ENCODE peak calls at places on chromosomes 6 and 20, in seven cellular contexts. E is amygdala; L is ACHN; V is stimulated activated CD4-positive, alpha-beta T cell treated with anti-CD3 and anti-CD28 coated beads, Interleukin-1b, Interleukin-23, amount 100 ng/mL, for 4 hours; Y is NCI-H748 treated with DMSO at 0.1 percent for 48 hours; J is activated CD4-positive, alpha-beta memory T cell treated with anti-CD3 and anti-CD28 coated beads for 36 hours; H is activated CD8-positive, alpha-beta memory T cell treated with anti-CD3 and anti-CD28 coated beads for 48 hours. S is an unnamed sample.

GRCh38 chr20:64145458-64146300 is 18.6 kb upstream of the MYT1 start:
- DNase-seq in V (no peak), J (peak; percentile 42), E (no peak), Y (no peak), H (no peak), L (no peak), S (no peak)

GRCh38 chr6:41073968-41074691 is 1.4 kb downstream of the NFYA start:
- DNase-seq in L (peak; percentile 22), J (no peak), Y (peak; percentile 51), H (no peak), V (no peak), E (no peak), S (no peak)

GRCh38 chr20:16904751-16905150 is 156.6 kb downstream of the OTOR start:
- DNase-seq in L (no peak), E (no peak), V (no peak), H (no peak), J (no peak), Y (no peak), S (no peak)

GRCh38 chr6:36033935-36034334 is 6.3 kb downstream of the MAPK14 start:
- DNase-seq in Y (no peak), E (no peak), H (no peak), L (no peak), J (peak; percentile 62), V (peak; percentile 20), S (no peak)

GRCh38 chr6:115441671-115442070 is 619.0 kb downstream of the FRK start:
- DNase-seq in H (no peak), V (no peak), L (no peak), Y (no peak), J (no peak), E (no peak), S (no peak)

GRCh38 chr6:163529605-163530004 is 115.1 kb downstream of the QKI start:
- DNase-seq in H (no peak), V (no peak), E (no peak), J (no peak), Y (no peak), L (peak; percentile 86), S (no peak)

GRCh38 chr6:142916881-142917280 is 28.1 kb downstream of the HIVEP2 start:
- DNase-seq in H (no peak), J (no peak), V (no peak), Y (no peak), E (no peak), L (no peak), S (no peak)

GRCh38 chr6:128519132-128519930 is 1.1 kb downstream of the PTPRK start:
- DNase-seq in V (peak; percentile 10), Y (peak; percentile 66), J (peak; percentile 36), L (peak; percentile 70), H (peak; percentile 5), E (peak; percentile 27), S (peak; percentile 74)

GRCh38 chr6:134358320-134358719 is 40.4 kb upstream of the SGK1 start:
- DNase-seq in L (no peak), Y (no peak), J (no peak), V (no peak), H (no peak), E (no peak), S (no peak)

GRCh38 chr6:143592335-143592734 is 80.8 kb upstream of the FUCA2 start:
- DNase-seq in L (peak; percentile 24), Y (no peak), J (no peak), H (no peak), E (no peak), V (no peak), S (peak; percentile 24)

GRCh38 chr20:10848810-10849370 is 175.1 kb upstream of the JAG1 start:
- DNase-seq in J (no peak), E (no peak), H (no peak), Y (no peak), L (peak; percentile 74), V (no peak), S (no peak)

GRCh38 chr6:138673317-138674014 is 100.1 kb upstream of the CCDC28A start:
- DNase-seq in Y (no peak), L (no peak), J (no peak), V (no peak), H (no peak), E (no peak), S (no peak)

GRCh38 chr6:45698046-45698445 is 317.6 kb downstream of the CLIC5 start:
- DNase-seq in V (no peak), J (no peak), E (no peak), L (no peak), H (no peak), Y (no peak), S (no peak)

GRCh38 chr6:108635505-108636226 is 74.9 kb downstream of the FOXO3 start:
- DNase-seq in V (no peak), Y (no peak), L (no peak), J (peak; percentile 64), H (no peak), E (no peak), S (no peak)

GRCh38 chr6:137962725-137963124 is 95.7 kb downstream of the TNFAIP3 start:
- DNase-seq in H (no peak), V (no peak), J (no peak), L (no peak), E (no peak), Y (no peak), S (no peak)

GRCh38 chr6:42340516-42340915 is 111.2 kb downstream of the TRERF1 start:
- DNase-seq in E (no peak), Y (no peak), J (peak; percentile 64), L (no peak), H (no peak), V (no peak), S (no peak)

GRCh38 chr6:3898270-3898994 is 49.3 kb downstream of the FAM50B start:
- DNase-seq in H (no peak), L (no peak), V (no peak), J (no peak), E (no peak), Y (no peak), S (no peak)

GRCh38 chr6:33761922-33762629 is 15.4 kb upstream of the IP6K3 start:
- DNase-seq in V (peak; percentile 23), E (no peak), H (no peak), L (peak; percentile 48), Y (peak; percentile 25), J (peak; percentile 69), S (peak; percentile 87)

GRCh38 chr6:152846825-152847224 is 96.2 kb downstream of the VIP start:
- DNase-seq in V (no peak), L (no peak), E (no peak), J (no peak), Y (no peak), H (no peak), S (no peak)

GRCh38 chr20:62296724-62297448 is 5.9 kb upstream of the ADRM1 start:
- DNase-seq in J (no peak), L (no peak), V (no peak), H (no peak), Y (no peak), E (no peak), S (no peak)

GRCh38 chr6:141110486-141110885 is 1022.2 kb upstream of the GJE1 start:
- DNase-seq in L (no peak), J (no peak), H (no peak), E (no peak), Y (no peak), V (no peak), S (no peak)

GRCh38 chr6:107443066-107443903 is 16.1 kb downstream of the PDSS2 start:
- DNase-seq in E (no peak), J (no peak), Y (no peak), L (no peak), V (no peak), H (no peak), S (no peak)

GRCh38 chr6:110689275-110689935 is 125.9 kb downstream of the CDK19 start:
- DNase-seq in E (no peak), H (no peak), J (no peak), Y (peak; percentile 12), L (no peak), V (no peak), S (no peak)

GRCh38 chr6:88867841-88868558 is 95.4 kb downstream of the RNGTT start:
- DNase-seq in V (no peak), H (no peak), Y (no peak), J (no peak), E (no peak), L (peak; percentile 91), S (no peak)

GRCh38 chr20:20761302-20761701 is 48.9 kb upstream of the RALGAPA2 start:
- DNase-seq in J (no peak), Y (no peak), E (no peak), L (no peak), V (no peak), H (no peak), S (no peak)

GRCh38 chr6:33168202-33168601 is 24.1 kb downstream of the COL11A2 start:
- DNase-seq in J (no peak), Y (no peak), V (no peak), H (no peak), L (no peak), E (no peak), S (no peak)

GRCh38 chr6:169230322-169230665 is 23.4 kb downstream of the THBS2 start:
- DNase-seq in H (no peak), Y (no peak), J (no peak), V (no peak), E (no peak), L (no peak), S (no peak)

GRCh38 chr6:89723046-89723445 is 84.5 kb upstream of the LYRM2 start:
- DNase-seq in H (no peak), V (no peak), Y (no peak), L (no peak), J (no peak), E (no peak), S (no peak)

GRCh38 chr6:105545947-105546710 is 143.2 kb upstream of the PREP start:
- DNase-seq in H (no peak), E (no peak), J (no peak), V (no peak), Y (no peak), L (no peak), S (no peak)

GRCh38 chr20:64009811-64010387 is 26.1 kb upstream of the C20orf204 start:
- DNase-seq in V (no peak), H (no peak), J (no peak), L (no peak), E (no peak), Y (no peak), S (no peak)

GRCh38 chr20:11483697-11484096 is 434.0 kb upstream of the BTBD3 start:
- DNase-seq in L (no peak), E (no peak), Y (no peak), H (no peak), J (no peak), V (no peak), S (no peak)

GRCh38 chr20:60481742-60482133 is 523.5 kb downstream of the CDH26 start:
- DNase-seq in L (no peak), Y (no peak), E (no peak), V (no peak), J (no peak), H (no peak), S (no peak)

GRCh38 chr6:18203786-18204185 is 48.6 kb downstream of the KDM1B start:
- DNase-seq in E (no peak), V (no peak), H (no peak), J (no peak), L (no peak), Y (no peak), S (no peak)

GRCh38 chr6:125765944-125766343 is 16.5 kb downstream of the HEY2 start:
- DNase-seq in E (no peak), Y (no peak), J (no peak), H (no peak), V (no peak), L (no peak), S (no peak)

GRCh38 chr6:35038076-35038475 is 103.1 kb downstream of the TCP11 start:
- DNase-seq in V (no peak), E (no peak), L (no peak), Y (no peak), J (no peak), H (no peak), S (no peak)